ENCODE peak calls at places on chromosomes 13 and 19, in five cellular contexts. One of them, this sample, is unnamed.
A peak's percentile ranks its signal among the peaks of the same experiment; 100 is the strongest.

GRCh38 chr19:48798937-48799336 is 11.9 kb downstream of the BCAT2 start:
- DNase-seq in tibial nerve: no peak
- DNase-seq in CD4-positive, alpha-beta T cell: no peak
- DNase-seq in A549: no peak
- DNase-seq in breast epithelium: no peak
- DNase-seq in this sample: no peak

GRCh38 chr13:97133554-97133953 is 88.6 kb upstream of the MBNL2 start:
- DNase-seq in CD4-positive, alpha-beta T cell: no peak
- DNase-seq in tibial nerve: no peak
- DNase-seq in A549: no peak
- DNase-seq in breast epithelium: no peak
- DNase-seq in this sample: no peak

GRCh38 chr19:49567722-49568454 is 12.5 kb downstream of the NOSIP start:
- DNase-seq in A549: no peak
- DNase-seq in breast epithelium: no peak
- DNase-seq in tibial nerve: no peak
- DNase-seq in CD4-positive, alpha-beta T cell: peak; percentile 59
- DNase-seq in this sample: no peak

GRCh38 chr13:47904239-47904638 is 96.8 kb downstream of the SUCLA2 start:
- DNase-seq in A549: no peak
- DNase-seq in tibial nerve: no peak
- DNase-seq in breast epithelium: no peak
- DNase-seq in CD4-positive, alpha-beta T cell: no peak
- DNase-seq in this sample: no peak

GRCh38 chr13:75636339-75637095 is 387 bp downstream of the LMO7 start:
- DNase-seq in A549: no peak
- DNase-seq in CD4-positive, alpha-beta T cell: peak; percentile 35
- DNase-seq in tibial nerve: no peak
- DNase-seq in breast epithelium: no peak
- DNase-seq in this sample: no peak

GRCh38 chr13:101209206-101209893 is 207.0 kb downstream of the NALCN start:
- DNase-seq in A549: no peak
- DNase-seq in breast epithelium: no peak
- DNase-seq in CD4-positive, alpha-beta T cell: no peak
- DNase-seq in tibial nerve: no peak
- DNase-seq in this sample: no peak

GRCh38 chr13:107205318-107206112 is 637.6 kb upstream of the ARGLU1 start:
- DNase-seq in tibial nerve: peak; percentile 49
- DNase-seq in breast epithelium: peak; percentile 48
- DNase-seq in CD4-positive, alpha-beta T cell: peak; percentile 44
- DNase-seq in A549: peak; percentile 45
- DNase-seq in this sample: no peak

GRCh38 chr19:40262422-40262821 is 22.7 kb downstream of the AKT2 start:
- DNase-seq in tibial nerve: no peak
- DNase-seq in A549: no peak
- DNase-seq in CD4-positive, alpha-beta T cell: no peak
- DNase-seq in breast epithelium: no peak
- DNase-seq in this sample: no peak

GRCh38 chr13:45807520-45808099 is 43.9 kb downstream of the SIAH3 start:
- DNase-seq in breast epithelium: no peak
- DNase-seq in CD4-positive, alpha-beta T cell: peak; percentile 3
- DNase-seq in A549: peak; percentile 33
- DNase-seq in tibial nerve: no peak
- DNase-seq in this sample: peak; percentile 53

GRCh38 chr19:41861098-41861768 is 1.2 kb downstream of the RPS19 start:
- DNase-seq in breast epithelium: no peak
- DNase-seq in A549: no peak
- DNase-seq in tibial nerve: no peak
- DNase-seq in CD4-positive, alpha-beta T cell: no peak
- DNase-seq in this sample: no peak

GRCh38 chr13:34162545-34162936 is 344.6 kb downstream of the RFC3 start:
- DNase-seq in breast epithelium: no peak
- DNase-seq in CD4-positive, alpha-beta T cell: no peak
- DNase-seq in tibial nerve: no peak
- DNase-seq in A549: no peak
- DNase-seq in this sample: no peak

DNA sequence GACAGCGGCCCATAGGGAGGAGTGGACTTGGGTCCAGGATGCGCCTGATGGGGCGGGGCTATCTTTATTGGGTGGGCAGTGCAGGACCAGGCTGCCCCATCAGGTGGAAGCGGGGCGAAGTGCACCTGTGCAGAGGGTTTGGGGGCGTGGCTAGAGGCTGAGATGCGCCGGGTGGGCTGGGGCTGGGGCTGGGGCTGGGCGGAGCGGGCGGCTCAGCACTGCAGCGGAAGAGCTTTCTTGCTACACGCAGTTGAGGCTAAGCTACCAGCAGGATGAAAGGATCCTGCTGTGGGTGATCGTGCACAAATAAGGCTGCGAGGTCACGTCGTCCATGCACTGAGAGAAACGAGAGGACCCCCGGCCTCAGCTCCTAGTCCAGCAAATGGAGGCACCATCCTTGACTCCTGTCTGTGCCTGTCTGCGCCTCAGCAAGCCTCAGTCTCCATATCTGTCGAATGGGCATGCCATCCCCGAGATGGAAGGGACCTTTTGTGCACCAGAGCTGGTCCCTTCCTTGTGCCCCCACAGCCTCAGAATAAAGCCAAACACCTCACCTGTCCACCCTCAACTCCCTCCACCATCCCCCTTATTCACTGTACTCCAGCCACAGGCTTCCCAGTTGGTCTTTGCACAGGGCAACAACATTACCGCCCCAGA is 20.9 kb upstream of the HOMER3 start:
- DNase-seq in tibial nerve: no peak
- DNase-seq in A549: no peak
- DNase-seq in breast epithelium: no peak
- DNase-seq in CD4-positive, alpha-beta T cell: peak; percentile 8
- DNase-seq in this sample: no peak
- TF ChIP-seq CTCF in tibial nerve: no peak
- TF ChIP-seq CTCF in A549: no peak
- TF ChIP-seq CTCF in breast epithelium: no peak
- TF ChIP-seq CTCF in CD4-positive, alpha-beta T cell: no peak
- TF ChIP-seq CTCF in this sample: no peak

GRCh38 chr19:293436-294110 is 2.4 kb upstream of the PLPP2 start:
- DNase-seq in breast epithelium: no peak
- DNase-seq in tibial nerve: no peak
- DNase-seq in A549: no peak
- DNase-seq in CD4-positive, alpha-beta T cell: no peak
- DNase-seq in this sample: no peak

GRCh38 chr19:294819-295686 is 3.9 kb upstream of the PLPP2 start:
- DNase-seq in CD4-positive, alpha-beta T cell: peak; percentile 38
- DNase-seq in tibial nerve: no peak
- DNase-seq in breast epithelium: no peak
- DNase-seq in A549: peak; percentile 29
- DNase-seq in this sample: no peak

GRCh38 chr19:296476-297225 is 5.4 kb upstream of the PLPP2 start:
- DNase-seq in CD4-positive, alpha-beta T cell: no peak
- DNase-seq in A549: no peak
- DNase-seq in breast epithelium: no peak
- DNase-seq in tibial nerve: no peak
- DNase-seq in this sample: peak; percentile 66

GRCh38 chr19:294341-294818 is 3.2 kb upstream of the PLPP2 start:
- DNase-seq in tibial nerve: no peak
- DNase-seq in breast epithelium: no peak
- DNase-seq in A549: no peak
- DNase-seq in CD4-positive, alpha-beta T cell: no peak
- DNase-seq in this sample: no peak

GRCh38 chr19:295687-296370 is 4.6 kb upstream of the PLPP2 start:
- DNase-seq in tibial nerve: no peak
- DNase-seq in CD4-positive, alpha-beta T cell: no peak
- DNase-seq in A549: no peak
- DNase-seq in breast epithelium: no peak
- DNase-seq in this sample: no peak
- H3K27ac ChIP-seq in tibial nerve: peak overlapping the region; percentile 8
- H3K27ac ChIP-seq in CD4-positive, alpha-beta T cell: no peak overlapping the region
- H3K27ac ChIP-seq in A549: no peak overlapping the region
- H3K27ac ChIP-seq in breast epithelium: peak overlapping the region; percentile 73
- H3K27ac ChIP-seq in this sample: no peak overlapping the region

GRCh38 chr19:24159707-24160106 is 72.7 kb downstream of the ZNF254 start:
- DNase-seq in breast epithelium: no peak
- DNase-seq in CD4-positive, alpha-beta T cell: no peak
- DNase-seq in tibial nerve: no peak
- DNase-seq in A549: peak; percentile 35
- DNase-seq in this sample: no peak
- TF ChIP-seq CTCF in breast epithelium: peak; percentile 16
- TF ChIP-seq CTCF in CD4-positive, alpha-beta T cell: no peak
- TF ChIP-seq CTCF in tibial nerve: no peak
- TF ChIP-seq CTCF in A549: no peak
- TF ChIP-seq CTCF in this sample: no peak

DNA sequence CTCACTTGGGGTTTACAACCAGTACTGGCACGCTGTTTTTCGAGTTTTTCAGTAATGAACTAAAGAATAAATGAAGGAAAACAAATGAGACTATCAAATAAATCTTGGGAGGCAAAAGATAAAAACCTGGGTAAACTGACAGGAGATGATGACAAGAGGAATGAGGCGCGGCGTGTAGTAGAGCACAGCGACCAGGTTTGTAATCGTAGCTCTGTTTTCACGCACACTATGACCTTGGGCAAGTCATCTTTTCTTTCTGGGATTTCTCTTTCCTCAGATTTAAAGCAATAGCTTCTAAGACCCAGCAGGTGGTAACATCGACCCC is 419 bp downstream of the MRPS31 start:
- DNase-seq in tibial nerve: no peak
- DNase-seq in CD4-positive, alpha-beta T cell: no peak
- DNase-seq in A549: no peak
- DNase-seq in breast epithelium: no peak
- DNase-seq in this sample: no peak
- H3K27ac ChIP-seq in tibial nerve: peak overlapping the region; percentile 89
- H3K27ac ChIP-seq in CD4-positive, alpha-beta T cell: peak overlapping the region; percentile 75
- H3K27ac ChIP-seq in A549: peak overlapping the region; percentile 73
- H3K27ac ChIP-seq in breast epithelium: peak overlapping the region; percentile 91
- H3K27ac ChIP-seq in this sample: peak overlapping the region; percentile 84

DNA sequence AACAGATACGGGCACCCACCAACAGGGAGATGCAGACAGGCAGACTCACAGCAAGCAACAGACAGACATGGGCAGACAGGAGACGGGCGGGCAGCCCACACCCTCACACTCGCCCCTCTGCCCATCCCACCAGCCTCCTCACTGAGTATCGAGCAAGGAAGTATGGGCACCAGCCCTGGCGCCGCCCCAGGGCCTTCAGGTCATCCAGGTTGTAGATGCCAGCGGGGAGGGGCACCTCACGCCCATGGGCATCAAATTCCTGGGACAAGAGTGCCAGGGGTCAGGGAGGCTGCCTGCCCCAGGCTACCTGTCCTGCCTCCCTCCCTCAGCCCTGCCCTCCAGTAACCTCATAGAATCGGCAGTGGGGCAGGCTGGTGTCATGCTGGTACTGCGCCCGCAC is 5.7 kb downstream of the ERCC2 start:
- DNase-seq in tibial nerve: no peak
- DNase-seq in CD4-positive, alpha-beta T cell: no peak
- DNase-seq in breast epithelium: no peak
- DNase-seq in A549: no peak
- DNase-seq in this sample: no peak
- TF ChIP-seq CTCF in tibial nerve: no peak
- TF ChIP-seq CTCF in CD4-positive, alpha-beta T cell: no peak
- TF ChIP-seq CTCF in breast epithelium: no peak
- TF ChIP-seq CTCF in A549: no peak
- TF ChIP-seq CTCF in this sample: no peak

GRCh38 chr19:5127710-5128109 is 158.8 kb downstream of the KDM4B start:
- DNase-seq in breast epithelium: no peak
- DNase-seq in A549: no peak
- DNase-seq in tibial nerve: no peak
- DNase-seq in CD4-positive, alpha-beta T cell: no peak
- DNase-seq in this sample: no peak

GRCh38 chr19:5130371-5131030 is 161.6 kb downstream of the KDM4B start:
- DNase-seq in tibial nerve: no peak
- DNase-seq in breast epithelium: no peak
- DNase-seq in A549: no peak
- DNase-seq in CD4-positive, alpha-beta T cell: peak; percentile 23
- DNase-seq in this sample: no peak

GRCh38 chr19:5129691-5130090 is 160.8 kb downstream of the KDM4B start:
- DNase-seq in A549: no peak
- DNase-seq in CD4-positive, alpha-beta T cell: no peak
- DNase-seq in breast epithelium: no peak
- DNase-seq in tibial nerve: no peak
- DNase-seq in this sample: no peak

GRCh38 chr19:5128251-5128931 is 159.5 kb downstream of the KDM4B start:
- DNase-seq in CD4-positive, alpha-beta T cell: no peak
- DNase-seq in A549: no peak
- DNase-seq in breast epithelium: no peak
- DNase-seq in tibial nerve: peak; percentile 39
- DNase-seq in this sample: peak; percentile 90

DNA sequence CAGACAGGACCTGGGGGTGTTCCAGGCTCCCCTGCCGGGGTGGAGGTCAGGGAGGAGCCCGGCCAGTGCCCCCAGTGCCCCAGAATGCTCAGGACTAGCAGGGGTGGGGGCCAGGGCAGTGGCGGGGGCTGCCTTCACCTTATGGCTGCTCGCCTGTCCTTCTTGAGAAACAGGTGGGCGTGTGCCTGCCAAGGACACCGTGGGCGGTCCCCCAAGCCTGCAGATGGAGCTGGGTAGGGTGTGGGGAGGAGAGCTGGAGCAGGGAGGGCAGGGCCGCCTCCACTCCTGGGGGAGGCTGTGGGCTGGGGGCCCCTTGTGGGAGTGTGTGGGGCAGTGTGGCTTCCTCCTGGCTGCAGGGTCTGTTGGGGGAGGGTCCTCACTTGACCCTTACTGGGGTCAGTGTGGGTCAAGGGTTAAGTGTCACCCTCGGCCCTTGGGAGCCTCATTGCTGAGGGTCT is 160.0 kb downstream of the KDM4B start:
- DNase-seq in breast epithelium: no peak
- DNase-seq in A549: no peak
- DNase-seq in tibial nerve: no peak
- DNase-seq in CD4-positive, alpha-beta T cell: no peak
- DNase-seq in this sample: peak; percentile 69
- H3K27ac ChIP-seq in breast epithelium: no peak overlapping the region
- H3K27ac ChIP-seq in A549: no peak overlapping the region
- H3K27ac ChIP-seq in tibial nerve: peak overlapping the region; percentile 70
- H3K27ac ChIP-seq in CD4-positive, alpha-beta T cell: no peak overlapping the region
- H3K27ac ChIP-seq in this sample: peak overlapping the region; percentile 71

GRCh38 chr13:29832899-29833298 is 17.5 kb downstream of the UBL3 start:
- DNase-seq in tibial nerve: no peak
- DNase-seq in CD4-positive, alpha-beta T cell: no peak
- DNase-seq in A549: no peak
- DNase-seq in breast epithelium: no peak
- DNase-seq in this sample: no peak

GRCh38 chr13:29840585-29840984 is 9.8 kb downstream of the UBL3 start:
- DNase-seq in A549: no peak
- DNase-seq in breast epithelium: no peak
- DNase-seq in CD4-positive, alpha-beta T cell: no peak
- DNase-seq in tibial nerve: no peak
- DNase-seq in this sample: no peak

GRCh38 chr13:29830000-29830399 is 20.4 kb downstream of the UBL3 start:
- DNase-seq in A549: no peak
- DNase-seq in breast epithelium: no peak
- DNase-seq in tibial nerve: no peak
- DNase-seq in CD4-positive, alpha-beta T cell: no peak
- DNase-seq in this sample: no peak

GRCh38 chr13:29835280-29836061 is 14.9 kb downstream of the UBL3 start:
- DNase-seq in A549: no peak
- DNase-seq in CD4-positive, alpha-beta T cell: no peak
- DNase-seq in breast epithelium: no peak
- DNase-seq in tibial nerve: no peak
- DNase-seq in this sample: no peak
- TF ChIP-seq CTCF in A549: no peak
- TF ChIP-seq CTCF in CD4-positive, alpha-beta T cell: no peak
- TF ChIP-seq CTCF in breast epithelium: no peak
- TF ChIP-seq CTCF in tibial nerve: no peak
- TF ChIP-seq CTCF in this sample: no peak

GRCh38 chr19:15358918-15359317 is 20.7 kb downstream of the AKAP8 start:
- DNase-seq in CD4-positive, alpha-beta T cell: no peak
- DNase-seq in breast epithelium: no peak
- DNase-seq in tibial nerve: no peak
- DNase-seq in A549: peak; percentile 18
- DNase-seq in this sample: no peak
- H3K27ac ChIP-seq in CD4-positive, alpha-beta T cell: no peak overlapping the region
- H3K27ac ChIP-seq in breast epithelium: no peak overlapping the region
- H3K27ac ChIP-seq in tibial nerve: no peak overlapping the region
- H3K27ac ChIP-seq in A549: peak overlapping the region; percentile 74
- H3K27ac ChIP-seq in this sample: no peak overlapping the region

This sample was measured in right atrium auricular region.